ENCODE peak calls at places on chromosomes 4 and X, in four cellular contexts. One of them, this sample, is unnamed.
A peak's percentile ranks its signal among the peaks of the same experiment; 100 is the strongest.

GRCh38 chr4:73648478-73648877 is 28.2 kb upstream of the RASSF6 start:
- DNase-seq in prostate gland: no peak
- DNase-seq in AG09309: no peak
- DNase-seq in stimulated activated CD4-positive, alpha-beta T cell treated with anti-CD3 and anti-CD28 coated beads, Interleukin-4, amount 100 ng/mL, for 24 hours: no peak
- DNase-seq in this sample: no peak

GRCh38 chrX:1444896-1445480 is 7.7 kb downstream of the ASMTL start:
- DNase-seq in prostate gland: no peak
- DNase-seq in AG09309: no peak
- DNase-seq in stimulated activated CD4-positive, alpha-beta T cell treated with anti-CD3 and anti-CD28 coated beads, Interleukin-4, amount 100 ng/mL, for 24 hours: peak; percentile 2
- DNase-seq in this sample: peak; percentile 16

GRCh38 chr4:10998826-10999225 is 314.3 kb upstream of the CLNK start:
- DNase-seq in prostate gland: no peak
- DNase-seq in AG09309: no peak
- DNase-seq in stimulated activated CD4-positive, alpha-beta T cell treated with anti-CD3 and anti-CD28 coated beads, Interleukin-4, amount 100 ng/mL, for 24 hours: no peak
- DNase-seq in this sample: no peak

GRCh38 chr4:142528433-142528832 is 317.7 kb downstream of the INPP4B start:
- DNase-seq in prostate gland: no peak
- DNase-seq in AG09309: no peak
- DNase-seq in stimulated activated CD4-positive, alpha-beta T cell treated with anti-CD3 and anti-CD28 coated beads, Interleukin-4, amount 100 ng/mL, for 24 hours: no peak
- DNase-seq in this sample: no peak

GRCh38 chrX:148310402-148311200 is 189.8 kb upstream of the AFF2 start:
- DNase-seq in prostate gland: no peak
- DNase-seq in AG09309: no peak
- DNase-seq in stimulated activated CD4-positive, alpha-beta T cell treated with anti-CD3 and anti-CD28 coated beads, Interleukin-4, amount 100 ng/mL, for 24 hours: peak; percentile 36
- DNase-seq in this sample: no peak

GRCh38 chr4:37383579-37384229 is 139.2 kb downstream of the NWD2 start:
- DNase-seq in prostate gland: peak; percentile 8
- DNase-seq in AG09309: no peak
- DNase-seq in stimulated activated CD4-positive, alpha-beta T cell treated with anti-CD3 and anti-CD28 coated beads, Interleukin-4, amount 100 ng/mL, for 24 hours: peak; percentile 5
- DNase-seq in this sample: no peak

GRCh38 chrX:153771686-153772607 is 7.9 kb downstream of the PLXNB3 start:
- DNase-seq in prostate gland: no peak
- DNase-seq in AG09309: no peak
- DNase-seq in stimulated activated CD4-positive, alpha-beta T cell treated with anti-CD3 and anti-CD28 coated beads, Interleukin-4, amount 100 ng/mL, for 24 hours: no peak
- DNase-seq in this sample: no peak

GRCh38 chr4:98929341-98930267 is 671 bp upstream of the EIF4E start:
- DNase-seq in prostate gland: peak; percentile 33
- DNase-seq in AG09309: peak; percentile 90
- DNase-seq in stimulated activated CD4-positive, alpha-beta T cell treated with anti-CD3 and anti-CD28 coated beads, Interleukin-4, amount 100 ng/mL, for 24 hours: peak; percentile 69
- DNase-seq in this sample: peak; percentile 85

GRCh38 chr4:145132521-145133098 is 34.5 kb downstream of the ABCE1 start:
- DNase-seq in prostate gland: no peak
- DNase-seq in AG09309: no peak
- DNase-seq in stimulated activated CD4-positive, alpha-beta T cell treated with anti-CD3 and anti-CD28 coated beads, Interleukin-4, amount 100 ng/mL, for 24 hours: no peak
- DNase-seq in this sample: peak; percentile 3

GRCh38 chr4:5660185-5660584 is 48.2 kb downstream of the EVC2 start:
- DNase-seq in prostate gland: no peak
- DNase-seq in AG09309: no peak
- DNase-seq in stimulated activated CD4-positive, alpha-beta T cell treated with anti-CD3 and anti-CD28 coated beads, Interleukin-4, amount 100 ng/mL, for 24 hours: no peak
- DNase-seq in this sample: no peak

GRCh38 chr4:22692736-22693135 is at the start of gene GBA3:
- DNase-seq in prostate gland: no peak
- DNase-seq in AG09309: no peak
- DNase-seq in stimulated activated CD4-positive, alpha-beta T cell treated with anti-CD3 and anti-CD28 coated beads, Interleukin-4, amount 100 ng/mL, for 24 hours: no peak
- DNase-seq in this sample: no peak

GRCh38 chrX:31298881-31299280 is 227.0 kb upstream of the FTHL17 start:
- DNase-seq in prostate gland: no peak
- DNase-seq in AG09309: no peak
- DNase-seq in stimulated activated CD4-positive, alpha-beta T cell treated with anti-CD3 and anti-CD28 coated beads, Interleukin-4, amount 100 ng/mL, for 24 hours: no peak
- DNase-seq in this sample: no peak

GRCh38 chr4:38926917-38927316 is 59.3 kb downstream of the FAM114A1 start:
- DNase-seq in prostate gland: no peak
- DNase-seq in AG09309: no peak
- DNase-seq in stimulated activated CD4-positive, alpha-beta T cell treated with anti-CD3 and anti-CD28 coated beads, Interleukin-4, amount 100 ng/mL, for 24 hours: no peak
- DNase-seq in this sample: no peak

GRCh38 chr4:122603156-122603574 is 17.7 kb downstream of the IL21 start:
- DNase-seq in prostate gland: no peak
- DNase-seq in AG09309: no peak
- DNase-seq in stimulated activated CD4-positive, alpha-beta T cell treated with anti-CD3 and anti-CD28 coated beads, Interleukin-4, amount 100 ng/mL, for 24 hours: no peak
- DNase-seq in this sample: no peak

GRCh38 chrX:545488-545887 is 85.1 kb upstream of the SHOX start:
- DNase-seq in prostate gland: no peak
- DNase-seq in AG09309: no peak
- DNase-seq in stimulated activated CD4-positive, alpha-beta T cell treated with anti-CD3 and anti-CD28 coated beads, Interleukin-4, amount 100 ng/mL, for 24 hours: no peak
- DNase-seq in this sample: no peak

GRCh38 chr4:15001248-15001824 is 945 bp upstream of the CPEB2 start:
- DNase-seq in prostate gland: peak; percentile 65
- DNase-seq in AG09309: peak; percentile 86
- DNase-seq in stimulated activated CD4-positive, alpha-beta T cell treated with anti-CD3 and anti-CD28 coated beads, Interleukin-4, amount 100 ng/mL, for 24 hours: peak; percentile 47
- DNase-seq in this sample: peak; percentile 48

GRCh38 chr4:16443504-16444088 is 217.3 kb upstream of the TAPT1 start:
- DNase-seq in prostate gland: no peak
- DNase-seq in AG09309: no peak
- DNase-seq in stimulated activated CD4-positive, alpha-beta T cell treated with anti-CD3 and anti-CD28 coated beads, Interleukin-4, amount 100 ng/mL, for 24 hours: no peak
- DNase-seq in this sample: no peak

GRCh38 chr4:176193898-176194297 is 1.5 kb downstream of the SPATA4 start:
- DNase-seq in prostate gland: no peak
- DNase-seq in AG09309: peak; percentile 71
- DNase-seq in stimulated activated CD4-positive, alpha-beta T cell treated with anti-CD3 and anti-CD28 coated beads, Interleukin-4, amount 100 ng/mL, for 24 hours: peak; percentile 64
- DNase-seq in this sample: no peak

GRCh38 chrX:87388381-87388780 is 129.2 kb upstream of the KLHL4 start:
- DNase-seq in prostate gland: no peak
- DNase-seq in AG09309: no peak
- DNase-seq in stimulated activated CD4-positive, alpha-beta T cell treated with anti-CD3 and anti-CD28 coated beads, Interleukin-4, amount 100 ng/mL, for 24 hours: no peak
- DNase-seq in this sample: no peak

GRCh38 chr4:76562851-76563803 is 128.1 kb downstream of the SHROOM3 start:
- DNase-seq in prostate gland: peak; percentile 68
- DNase-seq in AG09309: no peak
- DNase-seq in stimulated activated CD4-positive, alpha-beta T cell treated with anti-CD3 and anti-CD28 coated beads, Interleukin-4, amount 100 ng/mL, for 24 hours: no peak
- DNase-seq in this sample: no peak

GRCh38 chrX:18833071-18833731 is 125.8 kb downstream of the PPEF1 start:
- DNase-seq in prostate gland: no peak
- DNase-seq in AG09309: peak; percentile 4
- DNase-seq in stimulated activated CD4-positive, alpha-beta T cell treated with anti-CD3 and anti-CD28 coated beads, Interleukin-4, amount 100 ng/mL, for 24 hours: no peak
- DNase-seq in this sample: no peak

GRCh38 chrX:37378399-37378798 is 29.2 kb downstream of the PRRG1 start:
- DNase-seq in prostate gland: no peak
- DNase-seq in AG09309: no peak
- DNase-seq in stimulated activated CD4-positive, alpha-beta T cell treated with anti-CD3 and anti-CD28 coated beads, Interleukin-4, amount 100 ng/mL, for 24 hours: no peak
- DNase-seq in this sample: peak; percentile 0